ENCODE peak calls at places on chromosomes 2 and 18, in nine cellular contexts. O, Z, K, W, S, Q, L, E and G are unnamed samples.

GRCh38 chr18:75133721-75134645 is 75.0 kb downstream of the PTGR3 start:
- DNase-seq in E (no peak), S (no peak), L (peak; percentile 40), Z (no peak), Q (no peak), O (no peak), W (no peak), K (no peak), G (no peak)

GRCh38 chr2:86809481-86810121 is 18.9 kb upstream of the CD8A start:
- DNase-seq in Z (no peak), W (no peak), Q (no peak), S (no peak), O (no peak), L (no peak), K (peak; percentile 85), E (no peak), G (no peak)

GRCh38 chr2:128783896-128784295 is 465.2 kb upstream of the HS6ST1 start:
- DNase-seq in K (peak; percentile 60), O (no peak), E (no peak), S (no peak), W (peak; percentile 37), L (no peak), Q (no peak), Z (no peak), G (no peak)

GRCh38 chr2:98911376-98912154 is 24.5 kb downstream of the CRACDL start:
- DNase-seq in E (peak; percentile 48), O (peak; percentile 81), Z (peak; percentile 62), Q (no peak), K (no peak), L (peak; percentile 16), W (peak; percentile 37), S (no peak), G (no peak)

GRCh38 chr2:60554649-60555065 is 1.2 kb upstream of the BCL11A start:
- DNase-seq in Q (no peak), S (no peak), L (no peak), E (no peak), O (no peak), W (peak; percentile 73), K (peak; percentile 85), Z (no peak), G (no peak)

GRCh38 chr2:234768608-234769196 is 183.1 kb upstream of the SH3BP4 start:
- DNase-seq in S (no peak), K (no peak), L (no peak), Z (no peak), O (no peak), E (no peak), Q (no peak), W (no peak), G (no peak)

GRCh38 chr18:56199580-56200320 is 438.6 kb downstream of the TXNL1 start:
- DNase-seq in W (no peak), Z (no peak), E (no peak), O (no peak), L (no peak), S (no peak), K (no peak), Q (no peak), G (no peak)

GRCh38 chr2:71801969-71802368 is 345.7 kb downstream of the CYP26B1 start:
- DNase-seq in E (peak; percentile 7), O (peak; percentile 33), W (no peak), Z (peak; percentile 22), L (peak; percentile 84), S (no peak), Q (no peak), K (peak; percentile 27), G (no peak)

GRCh38 chr2:23605236-23605635 is 220.3 kb downstream of the KLHL29 start:
- DNase-seq in S (no peak), Z (no peak), K (no peak), Q (no peak), E (no peak), W (no peak), O (no peak), L (no peak), G (no peak)

GRCh38 chr18:73785276-73785675 is 362.4 kb downstream of the FBXO15 start:
- DNase-seq in Z (peak; percentile 18), W (no peak), L (no peak), E (no peak), Q (no peak), K (no peak), S (no peak), O (peak; percentile 53), G (no peak)

GRCh38 chr2:54656863-54657262 is 66.6 kb upstream of the EML6 start:
- DNase-seq in E (no peak), K (no peak), Z (no peak), O (no peak), S (no peak), L (no peak), Q (no peak), W (no peak), G (no peak)

GRCh38 chr2:191501390-191502168 is 176.4 kb upstream of the NABP1 start:
- DNase-seq in L (no peak), K (no peak), E (no peak), W (no peak), S (no peak), Q (no peak), O (peak; percentile 40), Z (peak; percentile 53), G (no peak)

DNA sequence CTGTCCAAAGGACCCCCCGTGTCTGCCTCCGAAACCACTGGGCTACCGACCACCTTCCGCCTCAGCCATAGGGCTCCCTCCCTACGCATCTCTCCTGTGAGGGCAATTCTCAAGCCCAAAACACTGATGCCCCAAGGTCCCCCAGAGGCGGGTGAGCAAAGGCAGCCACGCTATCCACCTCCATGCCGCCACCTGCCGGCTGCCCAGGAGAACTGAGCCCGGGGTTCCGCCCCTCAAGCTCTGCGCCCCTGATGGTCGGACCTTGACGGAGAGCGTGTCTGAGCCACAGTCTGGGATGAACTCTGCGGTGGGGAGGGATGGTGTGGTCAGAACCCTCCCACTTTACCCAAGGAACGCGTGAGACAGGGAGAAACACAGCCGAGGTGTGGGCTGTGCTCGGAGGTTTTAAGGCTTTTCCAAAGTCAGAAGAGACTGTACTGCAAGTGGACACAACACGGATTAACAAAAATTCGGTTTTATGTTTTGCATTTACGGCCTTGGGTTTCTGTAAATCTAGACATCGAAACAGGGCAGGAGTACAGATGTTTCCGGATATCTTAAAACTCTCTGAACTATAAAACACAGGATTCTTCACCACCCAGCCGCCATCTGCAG is 114.1 kb downstream of the ZNF516 start:
- DNase-seq in K (no peak), Z (no peak), E (no peak), W (no peak), O (no peak), S (no peak), Q (peak; percentile 27), L (peak; percentile 28), G (no peak)
- TF ChIP-seq CTCF in K (no peak), Z (peak; percentile 59), E (peak; percentile 39), W (peak; percentile 41), O (peak; percentile 58), S (no peak), Q (peak; percentile 63), L (no peak), G (no peak)

DNA sequence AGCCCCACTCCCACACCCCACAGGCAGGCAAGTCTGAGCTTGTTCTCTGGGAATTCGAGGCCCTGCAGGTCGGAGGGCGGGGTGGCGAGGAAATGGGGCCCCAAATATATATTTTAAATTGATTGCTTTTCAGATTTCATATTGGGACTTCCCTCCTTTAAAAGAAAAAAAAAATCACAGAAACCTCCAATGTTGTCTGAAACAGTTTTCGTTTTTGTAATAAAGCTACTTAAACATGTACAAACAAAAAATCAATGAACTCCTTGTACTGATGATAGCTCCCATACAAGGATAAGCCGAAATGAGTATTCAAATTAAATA is 21.5 kb downstream of the THNSL2 start:
- DNase-seq in Z (no peak), L (no peak), E (no peak), S (no peak), Q (no peak), K (no peak), O (no peak), W (no peak), G (no peak)
- TF ChIP-seq CTCF in Z (no peak), L (no peak), E (no peak), S (no peak), Q (no peak), K (no peak), O (no peak), W (no peak), G (no peak)

DNA sequence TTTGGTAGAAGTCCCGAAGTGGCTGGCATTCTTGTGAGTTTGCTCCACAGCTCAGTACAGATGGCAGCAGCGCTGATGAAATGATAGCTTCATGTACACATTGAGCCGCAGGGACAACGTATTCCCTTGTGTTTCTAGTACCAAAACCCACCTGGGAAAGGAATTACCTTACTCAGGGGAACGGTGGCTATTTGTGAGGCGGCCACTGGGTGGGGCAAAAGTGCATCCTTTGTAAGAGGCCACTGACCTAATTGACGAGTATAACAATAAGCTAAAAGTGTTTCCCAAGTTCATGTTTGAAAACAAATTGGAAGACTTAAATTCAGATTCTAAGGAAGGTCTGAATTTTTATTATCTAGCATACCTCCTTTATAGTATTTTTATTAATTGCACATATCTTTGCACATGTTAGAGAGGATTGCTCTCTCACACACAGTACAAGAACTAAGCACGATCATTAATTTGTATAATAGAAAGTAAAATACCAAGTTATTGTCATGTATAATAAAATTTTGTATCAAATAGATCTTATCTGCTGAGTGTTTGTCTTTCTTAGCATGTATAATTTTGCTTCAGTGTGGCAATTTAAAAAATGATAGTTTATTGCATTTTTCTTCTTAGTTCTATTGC is 25.3 kb upstream of the CDH7 start:
- DNase-seq in Z (peak; percentile 29), O (no peak), W (peak; percentile 63), Q (no peak), K (no peak), E (peak; percentile 1), L (no peak), S (no peak), G (no peak)
- TF ChIP-seq CTCF in Z (peak; percentile 54), O (peak; percentile 34), W (peak; percentile 37), Q (no peak), K (peak; percentile 27), E (no peak), L (peak; percentile 5), S (no peak), G (no peak)

GRCh38 chr2:111173338-111173737 is 52.6 kb downstream of the BCL2L11 start:
- DNase-seq in O (no peak), K (no peak), S (no peak), E (no peak), Z (no peak), W (no peak), Q (no peak), L (no peak), G (no peak)
- TF ChIP-seq CTCF in O (no peak), K (no peak), S (no peak), E (no peak), Z (no peak), W (no peak), Q (no peak), L (no peak), G (no peak)